ENCODE peak calls at places on chromosome 9, in ten cellular contexts. N is neural crest cell, Q is astrocyte, S is colonic mucosa, B is GM13976, J is psoas muscle, V is ovary, P is AG04450, O is Peyer's patch, D is brain microvascular endothelial cell. F is an unnamed sample.

GRCh38 chr9:1979815-1980367 is 35.3 kb upstream of the SMARCA2 start:
- DNase-seq in J (peak; percentile 14), P (no peak), Q (peak; percentile 94), S (no peak), D (no peak), O (no peak), N (no peak), V (peak; percentile 36), B (no peak), F (no peak)

GRCh38 chr9:81375461-81376100 is 313.8 kb downstream of the TLE1 start:
- DNase-seq in Q (no peak), D (no peak), J (no peak), N (no peak), V (no peak), P (no peak), S (no peak), O (no peak), B (no peak), F (no peak)

GRCh38 chr9:136074706-136075105 is 20.4 kb downstream of the NACC2 start:
- DNase-seq in D (no peak), J (peak; percentile 8), Q (no peak), N (no peak), P (no peak), S (no peak), V (no peak), O (no peak), B (no peak), F (no peak)

GRCh38 chr9:136629001-136629878 is 33.5 kb upstream of the EGFL7 start:
- DNase-seq in B (no peak), O (no peak), P (no peak), J (no peak), N (no peak), V (no peak), D (no peak), S (peak; percentile 74), Q (no peak), F (no peak)

GRCh38 chr9:122258886-122259415 is 5.7 kb downstream of the RBM18 start:
- DNase-seq in B (no peak), N (no peak), J (no peak), V (no peak), Q (no peak), P (no peak), D (no peak), S (no peak), O (no peak), F (no peak)

GRCh38 chr9:100492952-100493351 is 20.0 kb downstream of the TMEFF1 start:
- DNase-seq in D (no peak), P (no peak), J (no peak), V (no peak), Q (peak; percentile 30), B (no peak), N (no peak), O (no peak), S (no peak), F (no peak)

GRCh38 chr9:136047076-136047774 is 47.9 kb downstream of the NACC2 start:
- DNase-seq in Q (no peak), O (no peak), J (no peak), D (no peak), P (no peak), S (no peak), N (no peak), B (no peak), V (no peak), F (peak; percentile 21)

GRCh38 chr9:91176426-91176825 is 185.3 kb downstream of the AUH start:
- DNase-seq in O (no peak), D (no peak), P (no peak), B (no peak), S (no peak), N (no peak), Q (no peak), J (no peak), V (peak; percentile 2), F (no peak)

GRCh38 chr9:93156475-93157008 is 22.5 kb upstream of the NINJ1 start:
- DNase-seq in V (no peak), D (no peak), N (no peak), S (no peak), P (no peak), Q (no peak), O (no peak), B (no peak), J (no peak), F (peak; percentile 57)

GRCh38 chr9:128787583-128788156 is 617 bp downstream of the TBC1D13 start:
- DNase-seq in S (peak; percentile 51), N (no peak), D (no peak), J (no peak), B (no peak), O (no peak), V (no peak), P (no peak), Q (no peak), F (peak; percentile 31)

GRCh38 chr9:13992136-13992798 is 321.7 kb downstream of the NFIB start:
- DNase-seq in Q (no peak), V (no peak), B (no peak), O (no peak), D (peak; percentile 30), N (no peak), J (no peak), S (no peak), P (no peak), F (no peak)

GRCh38 chr9:136525841-136526499 is 19.9 kb downstream of the NOTCH1 start:
- DNase-seq in S (peak; percentile 64), V (no peak), Q (no peak), D (no peak), B (no peak), J (peak; percentile 44), O (no peak), N (peak; percentile 60), P (no peak), F (no peak)

GRCh38 chr9:237858-238345 is 23.2 kb downstream of the DOCK8 start:
- DNase-seq in N (no peak), B (no peak), S (no peak), D (no peak), J (no peak), P (no peak), Q (no peak), V (no peak), O (no peak), F (no peak)

GRCh38 chr9:136015656-136016055 is 54.5 kb upstream of the UBAC1 start:
- DNase-seq in Q (no peak), S (no peak), N (no peak), D (no peak), O (no peak), V (peak; percentile 22), J (no peak), B (no peak), P (no peak), F (no peak)

GRCh38 chr9:88026133-88026510 is 51.8 kb upstream of the CDK20 start:
- DNase-seq in P (no peak), J (no peak), N (no peak), V (no peak), Q (no peak), B (no peak), D (no peak), O (no peak), S (no peak), F (no peak)

GRCh38 chr9:32413424-32413823 is 29.0 kb downstream of the ACO1 start:
- DNase-seq in J (no peak), D (no peak), Q (no peak), V (no peak), P (no peak), B (no peak), S (no peak), O (no peak), N (no peak), F (no peak)

DNA sequence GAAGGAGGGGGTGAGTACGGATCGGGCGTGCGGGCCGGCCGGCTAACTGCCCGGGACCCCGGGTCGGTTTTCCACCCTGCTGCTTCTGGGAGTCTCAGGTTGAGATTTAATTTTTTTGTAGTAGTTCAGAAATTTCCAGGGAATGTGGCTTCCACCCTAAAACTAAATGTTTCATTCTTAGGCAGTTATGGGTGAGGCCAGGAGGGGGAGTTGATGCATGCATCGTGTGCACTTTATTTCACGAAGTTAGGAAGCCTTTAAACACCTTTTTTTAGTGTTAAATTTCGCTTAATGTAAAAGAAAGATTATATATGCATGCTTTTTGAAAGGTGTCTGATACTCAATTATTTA is 914 bp downstream of the CDK9 start:
- DNase-seq in J (no peak), N (no peak), P (no peak), D (no peak), B (no peak), O (no peak), S (no peak), Q (no peak), V (no peak), F (no peak)
- TF ChIP-seq CTCF in J (no peak), N (peak; percentile 63), P (peak; percentile 63), D (peak; percentile 67), B (peak; percentile 35), O (peak; percentile 58), S (peak; percentile 26), Q (peak; percentile 45), V (no peak), F (no peak)

DNA sequence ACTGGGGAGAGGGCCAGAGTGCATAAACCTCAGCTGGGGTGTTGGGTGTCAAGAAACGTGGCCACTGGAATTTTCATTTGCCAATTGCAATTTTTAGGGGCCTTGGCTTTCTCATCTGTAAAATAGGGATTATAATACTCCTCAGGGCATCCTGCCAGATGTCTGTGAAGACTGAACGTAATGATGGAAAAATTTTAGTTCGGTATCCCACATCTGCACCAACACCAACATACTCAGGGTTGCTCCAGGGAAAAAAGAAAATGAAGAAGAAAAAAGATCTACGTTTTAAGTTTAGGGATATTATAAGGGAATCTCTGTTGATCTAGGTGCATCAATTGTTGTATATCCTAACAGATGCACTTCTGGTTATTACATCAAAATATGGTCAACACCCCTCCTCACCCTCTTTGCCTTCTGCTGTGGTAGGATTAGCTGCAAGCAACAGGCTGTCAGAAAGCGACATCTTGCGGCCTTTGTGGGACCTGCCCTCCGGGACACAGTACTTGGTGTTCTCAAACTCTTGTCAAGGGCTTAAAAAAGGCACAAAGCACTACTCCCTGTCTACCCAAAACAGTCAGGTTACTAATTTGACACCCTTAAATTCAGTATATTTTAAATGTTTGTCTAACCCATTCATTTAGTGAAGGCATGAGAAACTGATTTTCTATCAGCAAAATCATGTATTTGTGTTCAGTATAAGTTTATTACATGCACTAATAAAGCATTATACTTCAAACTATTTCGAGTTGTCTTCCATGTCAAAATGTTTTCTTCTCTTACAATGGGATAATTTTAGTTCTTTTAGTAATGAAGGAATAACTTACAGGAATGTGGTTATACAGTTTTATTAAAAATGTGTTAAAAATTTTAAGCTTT is 8.3 kb upstream of the TBC1D2 start:
- DNase-seq in V (peak; percentile 76), D (peak; percentile 79), O (peak; percentile 94), N (peak; percentile 79), S (peak; percentile 87), P (peak; percentile 61), Q (peak; percentile 47), J (peak; percentile 78), B (peak; percentile 74), F (peak; percentile 76)
- TF ChIP-seq CTCF in V (peak; percentile 50), D (peak; percentile 99), O (peak; percentile 93), N (peak; percentile 94), S (peak; percentile 90), P (peak; percentile 99), Q (peak; percentile 98), J (peak; percentile 92), B (peak; percentile 95), F (peak; percentile 92)

GRCh38 chr9:103444157-103444556 is 449.0 kb downstream of the CYLC2 start:
- DNase-seq in O (no peak), D (no peak), Q (no peak), V (no peak), B (no peak), P (no peak), N (no peak), S (no peak), J (no peak), F (no peak)
- TF ChIP-seq CTCF in O (no peak), D (no peak), Q (no peak), V (no peak), B (no peak), P (no peak), N (no peak), S (no peak), J (no peak), F (no peak)

GRCh38 chr9:20292002-20292401 is 330.3 kb downstream of the MLLT3 start:
- DNase-seq in Q (peak; percentile 64), N (no peak), J (no peak), V (no peak), P (no peak), D (peak; percentile 22), S (no peak), B (no peak), O (no peak), F (no peak)
- TF ChIP-seq CTCF in Q (peak; percentile 50), N (peak; percentile 15), J (no peak), V (no peak), P (peak; percentile 54), D (peak; percentile 62), S (no peak), B (no peak), O (no peak), F (no peak)